ENCODE peak calls at places on chromosomes 13 and 19, in nine cellular contexts. R, M, Y, A, H, J, T, G and L are unnamed samples.

GRCh38 chr19:41323430-41324125 is 13.6 kb downstream of the CCDC97 start:
- DNase-seq in R (peak; percentile 93), M (no peak), Y (no peak), A (no peak), H (peak; percentile 72), J (no peak), T (no peak), G (no peak), L (no peak)

GRCh38 chr19:2455481-2456300 is 1.1 kb downstream of the LMNB2 start:
- DNase-seq in R (no peak), M (peak; percentile 69), Y (peak; percentile 42), A (no peak), H (peak; percentile 42), J (peak; percentile 36), T (no peak), G (no peak), L (no peak)

GRCh38 chr13:20303636-20304035 is 71.5 kb upstream of the GJB6 start:
- DNase-seq in R (no peak), M (no peak), Y (no peak), A (no peak), H (no peak), J (no peak), T (no peak), G (no peak), L (no peak)

GRCh38 chr13:80473695-80474094 is 132.8 kb upstream of the SPRY2 start:
- DNase-seq in R (no peak), M (no peak), Y (no peak), A (no peak), H (peak; percentile 80), J (no peak), T (no peak), G (no peak), L (no peak)

GRCh38 chr13:77896536-77896935 is 22.1 kb downstream of the EDNRB start:
- DNase-seq in R (no peak), M (no peak), Y (no peak), A (no peak), H (no peak), J (no peak), T (no peak), G (no peak), L (no peak)

GRCh38 chr13:113929628-113930615 is 44.0 kb downstream of the C13orf46 start:
- DNase-seq in R (no peak), M (no peak), Y (no peak), A (peak; percentile 36), H (no peak), J (peak; percentile 13), T (no peak), G (no peak), L (no peak)

GRCh38 chr13:43307921-43308433 is 284.6 kb downstream of the DNAJC15 start:
- DNase-seq in R (peak; percentile 59), M (peak; percentile 72), Y (peak; percentile 50), A (peak; percentile 89), H (peak; percentile 38), J (peak; percentile 71), T (no peak), G (no peak), L (no peak)

GRCh38 chr19:1122972-1123363 is 19.2 kb downstream of the GPX4 start:
- DNase-seq in R (no peak), M (peak; percentile 91), Y (peak; percentile 53), A (no peak), H (peak; percentile 90), J (peak; percentile 69), T (peak; percentile 73), G (peak; percentile 77), L (no peak)

GRCh38 chr19:46295401-46296308 is 1.2 kb upstream of the HIF3A start:
- DNase-seq in R (no peak), M (no peak), Y (no peak), A (no peak), H (no peak), J (no peak), T (no peak), G (no peak), L (peak; percentile 61)

GRCh38 chr19:35034005-35034502 is 3.8 kb downstream of the SCN1B start:
- DNase-seq in R (no peak), M (no peak), Y (no peak), A (no peak), H (no peak), J (no peak), T (no peak), G (no peak), L (no peak)

GRCh38 chr19:18785179-18786124 is 5.7 kb downstream of the COMP start:
- DNase-seq in R (no peak), M (peak; percentile 77), Y (peak; percentile 55), A (peak; percentile 70), H (peak; percentile 98), J (peak; percentile 48), T (peak; percentile 80), G (peak; percentile 73), L (peak; percentile 91)

GRCh38 chr13:109666656-109667448 is 119.5 kb downstream of the IRS2 start:
- DNase-seq in R (no peak), M (no peak), Y (no peak), A (no peak), H (peak; percentile 41), J (no peak), T (no peak), G (no peak), L (no peak)

GRCh38 chr13:27372896-27373295 is 51.5 kb upstream of the GTF3A start:
- DNase-seq in R (no peak), M (no peak), Y (no peak), A (no peak), H (no peak), J (no peak), T (no peak), G (no peak), L (no peak)

GRCh38 chr13:21637296-21637695 is 33.3 kb upstream of the MICU2 start:
- DNase-seq in R (no peak), M (peak; percentile 50), Y (no peak), A (no peak), H (peak; percentile 96), J (peak; percentile 46), T (no peak), G (no peak), L (no peak)

GRCh38 chr13:94128430-94128829 is 351.1 kb downstream of the DCT start:
- DNase-seq in R (no peak), M (no peak), Y (no peak), A (no peak), H (no peak), J (no peak), T (no peak), G (no peak), L (no peak)

GRCh38 chr19:2290441-2291184 is 8.6 kb upstream of the PEAK3 start:
- DNase-seq in R (no peak), M (peak; percentile 45), Y (peak; percentile 59), A (no peak), H (no peak), J (no peak), T (no peak), G (no peak), L (no peak)

DNA sequence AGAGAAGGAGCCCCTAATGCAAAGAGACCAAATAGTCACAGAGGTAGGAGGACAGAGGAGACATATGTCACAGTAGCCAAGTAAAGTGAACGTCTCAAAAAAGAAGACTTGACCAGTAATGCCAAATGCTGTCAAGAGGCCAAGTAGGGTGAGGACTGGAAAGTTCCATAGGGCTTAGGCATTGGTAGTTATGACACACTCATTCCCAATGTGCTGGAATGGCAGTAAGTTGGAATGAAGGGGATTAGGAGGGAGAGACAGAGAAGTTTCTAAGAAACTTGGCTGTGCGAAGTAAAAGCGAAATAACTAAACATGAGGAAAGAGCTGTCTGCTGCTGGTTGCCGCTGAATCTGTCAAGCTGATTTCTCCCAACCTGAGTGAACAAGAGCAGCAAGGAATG is 14.9 kb upstream of the FRY start:
- DNase-seq in R (no peak), M (no peak), Y (no peak), A (no peak), H (no peak), J (no peak), T (no peak), G (no peak), L (no peak)
- TF ChIP-seq CTCF in R (no peak), M (no peak), Y (no peak), A (no peak), H (no peak), J (no peak), T (no peak), G (no peak), L (no peak)

DNA sequence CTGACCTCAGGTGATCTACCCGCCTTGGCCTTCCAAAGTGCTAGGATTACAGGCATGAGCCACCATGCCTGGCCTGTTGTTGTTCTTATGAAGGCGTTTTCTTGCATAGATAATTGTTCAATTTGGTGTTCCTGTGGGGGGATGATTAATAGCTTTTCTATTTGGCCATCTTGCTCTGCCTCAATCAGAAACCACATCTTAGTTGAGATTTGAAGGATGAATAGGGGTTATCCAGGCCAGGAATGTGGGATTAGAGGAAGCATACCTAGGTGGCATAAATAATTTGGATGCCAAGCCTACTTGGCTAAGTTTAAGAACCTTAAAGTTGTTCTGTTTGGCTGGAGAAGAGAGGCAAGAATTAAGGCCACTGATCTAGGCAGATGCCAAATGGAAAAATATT is 44.4 kb downstream of the CCNA1 start:
- DNase-seq in R (no peak), M (no peak), Y (no peak), A (no peak), H (no peak), J (no peak), T (no peak), G (no peak), L (no peak)
- TF ChIP-seq CTCF in R (no peak), M (no peak), Y (no peak), A (no peak), H (no peak), J (no peak), T (no peak), G (no peak), L (no peak)

GRCh38 chr19:49987159-49987698 is 26.3 kb upstream of the SIGLEC11 start:
- DNase-seq in R (peak; percentile 74), M (peak; percentile 88), Y (peak; percentile 64), A (peak; percentile 85), H (peak; percentile 76), J (peak; percentile 80), T (peak; percentile 93), G (peak; percentile 93), L (no peak)
- TF ChIP-seq CTCF in R (peak; percentile 18), M (no peak), Y (no peak), A (peak; percentile 25), H (no peak), J (no peak), T (peak; percentile 43), G (no peak), L (no peak)

DNA sequence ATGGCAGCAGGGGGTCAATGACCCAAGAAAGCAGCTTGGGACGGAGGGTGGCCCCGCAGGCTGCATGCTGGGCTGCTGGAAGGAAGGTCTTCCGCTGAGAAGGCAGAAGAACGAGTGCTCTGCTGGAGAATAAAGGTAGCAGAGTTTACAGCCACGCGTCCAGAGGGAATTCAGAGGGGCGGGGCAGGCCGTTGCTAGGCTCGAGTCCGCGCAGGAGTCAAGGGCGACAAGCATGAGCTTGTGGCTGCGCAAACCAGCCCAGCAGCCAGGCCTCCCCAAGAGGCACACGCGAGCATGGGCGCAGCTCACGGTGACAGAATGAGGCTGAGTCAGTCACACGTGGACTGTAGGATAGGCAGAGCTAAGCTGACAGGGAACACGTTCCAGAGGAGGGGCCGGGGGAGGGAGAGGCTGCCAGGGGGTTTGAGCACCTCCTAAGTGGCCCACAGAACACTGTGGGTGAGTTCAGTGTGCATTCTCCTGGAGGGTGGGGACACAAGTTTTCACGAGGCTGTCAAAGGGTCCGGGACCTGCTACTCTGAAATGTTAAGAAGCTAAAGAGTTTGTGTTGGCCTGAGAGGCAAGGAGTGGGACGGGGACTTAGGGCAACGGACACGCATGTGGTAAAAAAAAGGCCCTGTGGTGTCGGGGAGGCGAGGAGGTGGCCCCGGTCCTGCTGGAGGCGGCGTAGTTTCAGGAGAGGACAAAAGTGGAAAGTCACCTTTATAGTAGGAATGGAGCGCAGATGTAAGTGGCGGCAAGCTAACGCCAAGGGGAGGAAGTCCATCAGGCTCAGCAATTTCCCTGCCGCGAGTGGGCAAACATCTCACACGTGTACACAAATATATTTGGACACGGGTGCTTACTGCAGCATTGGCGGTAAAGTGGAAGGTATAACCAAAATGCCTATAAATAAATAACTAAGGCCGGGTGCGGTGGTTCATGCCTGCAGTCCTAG is 17.7 kb downstream of the RFX2 start:
- DNase-seq in R (no peak), M (peak; percentile 41), Y (no peak), A (peak; percentile 82), H (peak; percentile 89), J (no peak), T (peak; percentile 57), G (peak; percentile 25), L (peak; percentile 28)
- TF ChIP-seq CTCF in R (peak; percentile 1), M (no peak), Y (no peak), A (peak; percentile 41), H (no peak), J (no peak), T (no peak), G (no peak), L (no peak)